ENCODE peak calls at places on chromosomes 12 and 14, in four cellular contexts. W, P, I and Q are unnamed samples.

GRCh38 chr12:53805067-53805466 is 53.3 kb upstream of the CISTR start:
- DNase-seq in P (no peak), I (no peak), W (no peak), Q (no peak)

GRCh38 chr12:119592232-119592631 is 1.3 kb upstream of the TMEM233 start:
- DNase-seq in P (no peak), I (peak), W (no peak), Q (peak)

GRCh38 chr12:1769809-1770494 is 50.4 kb upstream of the LRTM2 start:
- DNase-seq in W (no peak), P (peak), I (no peak), Q (no peak)

GRCh38 chr12:45816652-45817051 is 87.1 kb downstream of the ARID2 start:
- DNase-seq in I (no peak), P (no peak), W (no peak), Q (no peak)

GRCh38 chr12:25689996-25690501 is 137.0 kb upstream of the LMNTD1 start:
- DNase-seq in W (no peak), I (no peak), P (no peak), Q (peak)

GRCh38 chr12:1845427-1845826 is 25.1 kb downstream of the LRTM2 start:
- DNase-seq in I (no peak), W (no peak), P (no peak), Q (no peak)

GRCh38 chr14:42629553-42629952 is 1022.9 kb downstream of the LRFN5 start:
- DNase-seq in P (no peak), I (no peak), W (no peak), Q (no peak)

GRCh38 chr12:78863482-78864427 is 819 bp upstream of the SYT1 start:
- DNase-seq in P (no peak), I (no peak), W (peak), Q (peak)

GRCh38 chr12:58105225-58106119 is 164.1 kb downstream of the ATP23 start:
- DNase-seq in W (no peak), I (no peak), P (no peak), Q (no peak)

GRCh38 chr14:89720741-89721315 is 233.7 kb downstream of the EFCAB11 start:
- DNase-seq in I (no peak), W (no peak), P (no peak), Q (peak)

GRCh38 chr14:66401447-66402095 is 84.6 kb upstream of the CCDC196 start:
- DNase-seq in I (no peak), W (no peak), P (peak), Q (peak)

GRCh38 chr14:101120636-101121398 is 217.3 kb upstream of the RTL1 start:
- DNase-seq in I (no peak), P (no peak), W (no peak), Q (peak)

GRCh38 chr12:105445261-105446015 is 114.9 kb downstream of the C12orf75 start:
- DNase-seq in P (peak), I (no peak), W (no peak), Q (no peak)

GRCh38 chr12:23455283-23455682 is 494.2 kb downstream of the SOX5 start:
- DNase-seq in I (no peak), W (no peak), P (no peak), Q (no peak)

GRCh38 chr12:75813066-75813465 is 218.5 kb downstream of the PHLDA1 start:
- DNase-seq in W (no peak), I (no peak), P (no peak), Q (no peak)

GRCh38 chr14:65333926-65334687 is 78.4 kb upstream of the FUT8 start:
- DNase-seq in W (peak), I (no peak), P (no peak), Q (no peak)

GRCh38 chr14:102394717-102395378 is 32.1 kb downstream of the TECPR2 start:
- DNase-seq in I (no peak), P (no peak), W (no peak), Q (no peak)

GRCh38 chr14:103542545-103543088 is 13.6 kb downstream of the TRMT61A start:
- DNase-seq in W (peak), I (no peak), P (no peak), Q (peak)

GRCh38 chr14:64646103-64646502 is 58.1 kb upstream of the PLEKHG3 start:
- DNase-seq in W (no peak), P (no peak), I (no peak), Q (no peak)

GRCh38 chr14:26917086-26917485 is 319.3 kb upstream of the NOVA1 start:
- DNase-seq in W (no peak), P (peak), I (peak), Q (peak)

GRCh38 chr12:121240484-121241202 is 30.7 kb downstream of the P2RX4 start:
- DNase-seq in W (peak), P (no peak), I (peak), Q (no peak)

GRCh38 chr12:123389560-123390351 is 5.8 kb downstream of the KMT5A start:
- DNase-seq in I (peak), P (peak), W (peak), Q (peak)

GRCh38 chr14:83470959-83471358 is 1937.3 kb upstream of the SEL1L start:
- DNase-seq in P (no peak), W (no peak), I (no peak), Q (no peak)

GRCh38 chr14:101123639-101124525 is 220.4 kb upstream of the RTL1 start:
- DNase-seq in P (no peak), W (no peak), I (no peak), Q (peak)

GRCh38 chr12:53160673-53161072 is 19.8 kb upstream of the ZNF740 start:
- DNase-seq in P (no peak), I (no peak), W (no peak), Q (no peak)

GRCh38 chr12:19893514-19893913 is 454.2 kb downstream of the AEBP2 start:
- DNase-seq in I (no peak), W (no peak), P (no peak), Q (no peak)

GRCh38 chr12:25959069-25959961 is 833 bp downstream of the RASSF8 start:
- DNase-seq in P (no peak), W (peak), I (no peak), Q (peak)

GRCh38 chr12:2054091-2055018 is 1.6 kb downstream of the CACNA1C start:
- DNase-seq in W (no peak), I (no peak), P (no peak), Q (peak)

DNA sequence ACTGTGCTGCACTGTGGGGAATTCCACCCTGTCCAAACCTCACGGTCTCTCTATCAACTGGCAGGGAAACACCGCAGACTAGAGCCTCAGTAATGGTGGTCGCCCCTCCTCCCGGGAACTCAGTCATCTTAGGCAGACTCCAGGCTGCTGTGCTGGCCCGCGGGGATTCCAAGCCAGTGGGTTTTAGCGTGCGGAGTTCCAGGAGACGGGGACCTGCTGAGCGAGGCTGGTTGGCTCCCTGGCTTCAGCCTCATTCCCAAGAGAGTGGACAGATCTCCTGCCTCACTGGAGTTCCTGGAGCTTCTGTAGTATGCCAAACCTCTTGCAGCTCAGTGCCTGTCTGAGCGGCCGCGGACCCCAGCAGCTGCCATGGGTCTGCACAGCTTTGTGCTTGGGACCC is 455.6 kb downstream of the CCDC91 start:
- DNase-seq in W (peak), P (no peak), I (no peak), Q (no peak)
- TF ChIP-seq FOXJ3 in W (no peak), P (no peak), I (no peak), Q (no peak)

DNA sequence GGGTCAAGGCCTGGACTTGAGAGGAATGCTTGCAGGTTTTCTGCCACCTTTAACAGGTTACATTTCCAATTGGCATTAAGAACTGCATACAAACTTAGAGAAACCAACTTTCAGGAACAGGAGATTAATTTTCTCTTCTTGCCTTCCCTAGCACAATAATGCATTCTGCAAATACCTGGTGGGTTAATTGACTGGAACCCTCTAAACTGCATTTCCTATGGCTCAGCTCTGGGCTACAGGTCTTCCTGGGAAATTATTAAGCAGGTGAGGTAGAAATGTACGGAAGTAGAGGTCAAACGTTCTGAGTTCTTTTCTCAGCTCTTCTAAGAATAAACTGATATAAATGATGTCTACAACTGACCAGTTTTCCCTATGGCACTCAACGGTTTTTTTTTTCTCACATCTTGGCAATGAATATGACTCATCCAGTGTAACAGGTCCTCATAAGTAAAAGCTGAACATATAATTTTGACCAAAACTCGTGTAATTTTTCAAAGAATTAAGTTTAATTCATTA is 144.9 kb upstream of the PELI2 start:
- DNase-seq in W (no peak), P (no peak), I (no peak), Q (no peak)
- TF ChIP-seq FOXJ3 in W (no peak), P (no peak), I (no peak), Q (no peak)

GRCh38 chr12:3173912-3174311 is 96.7 kb downstream of the TSPAN9 start:
- DNase-seq in W (no peak), I (no peak), P (no peak), Q (no peak)

GRCh38 chr12:3171195-3171591 is 94.0 kb downstream of the TSPAN9 start:
- DNase-seq in W (no peak), I (no peak), P (peak), Q (no peak)

GRCh38 chr12:3175238-3175637 is 98.1 kb downstream of the TSPAN9 start:
- DNase-seq in I (no peak), P (no peak), W (no peak), Q (no peak)

GRCh38 chr12:3172124-3173007 is 95.2 kb downstream of the TSPAN9 start:
- DNase-seq in W (no peak), I (no peak), P (no peak), Q (peak)

GRCh38 chr12:3173008-3173553 is 95.9 kb downstream of the TSPAN9 start:
- DNase-seq in P (no peak), W (no peak), I (no peak), Q (no peak)
- TF ChIP-seq FOXJ3 in P (no peak), W (no peak), I (no peak), Q (no peak)

DNA sequence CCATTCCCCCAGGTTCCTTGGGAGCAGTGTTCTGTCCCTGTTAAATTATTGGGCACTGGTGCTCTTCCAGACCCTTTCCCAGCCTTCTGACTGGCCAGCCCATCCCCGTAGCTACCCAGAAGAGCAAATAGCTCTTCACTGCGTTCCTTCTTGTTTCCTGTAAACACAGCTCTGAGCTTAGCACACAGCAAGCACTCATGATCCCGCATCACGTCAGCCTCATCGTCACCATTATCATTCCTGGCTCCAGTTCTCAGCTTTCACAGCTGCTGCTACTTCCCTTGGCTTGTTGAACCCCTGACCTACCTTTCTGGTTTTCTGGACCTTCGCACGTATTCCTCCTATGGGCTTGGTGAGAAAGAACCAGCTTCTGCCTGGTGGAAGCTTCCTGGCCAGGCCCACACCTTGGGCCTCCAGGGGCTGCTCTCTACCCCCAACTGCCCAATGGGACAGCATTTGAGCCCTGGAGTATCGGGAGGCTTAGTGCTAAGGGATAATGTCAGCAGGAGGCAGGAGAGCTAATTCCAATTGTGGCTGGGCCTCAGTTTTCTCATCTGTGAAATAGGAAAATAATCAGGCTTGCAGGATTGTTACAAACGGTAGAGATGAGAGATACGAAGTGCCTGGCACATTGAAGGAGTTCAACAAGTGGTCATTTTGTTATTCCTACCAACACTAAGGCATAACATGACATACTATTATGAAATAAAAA is 22.6 kb upstream of the PAPOLA start:
- DNase-seq in W (no peak), I (no peak), P (peak), Q (no peak)
- TF ChIP-seq FOXJ3 in W (no peak), I (no peak), P (no peak), Q (no peak)

GRCh38 chr12:93201990-93202389 is 175.7 kb upstream of the NUDT4 start:
- DNase-seq in P (no peak), I (no peak), W (no peak), Q (no peak)

GRCh38 chr12:93204896-93205295 is 172.8 kb upstream of the NUDT4 start:
- DNase-seq in P (no peak), W (no peak), I (no peak), Q (no peak)

GRCh38 chr12:93203361-93203760 is 174.4 kb upstream of the NUDT4 start:
- DNase-seq in P (no peak), I (no peak), W (no peak), Q (no peak)

GRCh38 chr12:93200291-93200917 is 177.3 kb upstream of the NUDT4 start:
- DNase-seq in P (no peak), I (no peak), W (no peak), Q (no peak)

GRCh38 chr12:93202688-93203087 is 175.0 kb upstream of the NUDT4 start:
- DNase-seq in P (no peak), I (no peak), W (no peak), Q (no peak)
- TF ChIP-seq FOXJ3 in P (no peak), I (no peak), W (no peak), Q (no peak)

GRCh38 chr14:74856366-74856765 is 19.6 kb downstream of the PROX2 start:
- DNase-seq in W (no peak), P (no peak), I (no peak), Q (no peak)

GRCh38 chr14:74855021-74855420 is 20.9 kb downstream of the PROX2 start:
- DNase-seq in I (no peak), P (no peak), W (no peak), Q (no peak)

GRCh38 chr14:74855945-74856344 is 20.0 kb downstream of the PROX2 start:
- DNase-seq in I (no peak), P (no peak), W (no peak), Q (no peak)

GRCh38 chr14:74853581-74853980 is 22.4 kb downstream of the PROX2 start:
- DNase-seq in P (no peak), I (peak), W (no peak), Q (no peak)

GRCh38 chr14:74852922-74853530 is 22.9 kb downstream of the PROX2 start:
- DNase-seq in W (no peak), I (no peak), P (no peak), Q (no peak)
- TF ChIP-seq FOXJ3 in W (no peak), I (no peak), P (no peak), Q (no peak)

GRCh38 chr12:110046451-110047187 is 1.7 kb downstream of the C12orf76 start:
- DNase-seq in P (peak), I (peak), W (no peak), Q (no peak)

GRCh38 chr12:110037315-110037714 is 11.0 kb downstream of the C12orf76 start:
- DNase-seq in P (no peak), I (no peak), W (no peak), Q (no peak)

GRCh38 chr12:110038741-110039084 is 9.6 kb downstream of the C12orf76 start:
- DNase-seq in W (no peak), P (no peak), I (no peak), Q (no peak)

GRCh38 chr12:110039085-110039807 is 9.1 kb downstream of the C12orf76 start:
- DNase-seq in P (peak), W (no peak), I (peak), Q (no peak)

DNA sequence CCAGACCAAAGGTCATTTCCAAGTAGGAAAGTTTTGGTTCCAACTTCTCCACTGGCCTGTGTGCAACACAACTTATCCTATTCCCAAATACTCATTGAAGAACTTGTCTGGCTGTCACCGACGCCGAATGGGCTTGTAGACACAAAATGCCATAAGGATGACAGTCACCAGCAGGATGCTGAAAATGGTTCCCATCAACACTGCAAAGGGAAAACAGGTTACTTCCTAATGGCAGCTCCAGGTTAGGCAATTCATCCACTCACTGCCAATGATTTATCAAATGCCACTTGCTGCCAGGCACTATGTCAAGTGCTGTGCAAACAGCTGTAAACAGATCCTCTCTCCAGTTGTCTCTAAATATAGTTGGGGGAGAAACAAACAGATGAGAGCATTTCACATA is 6.1 kb downstream of the C12orf76 start:
- DNase-seq in W (no peak), P (peak), I (no peak), Q (no peak)
- TF ChIP-seq FOXJ3 in W (no peak), P (no peak), I (no peak), Q (no peak)

GRCh38 chr12:132872975-132873421 is 14.4 kb downstream of the CHFR start:
- DNase-seq in P (no peak), I (no peak), W (no peak), Q (no peak)
- TF ChIP-seq FOXJ3 in P (no peak), I (no peak), W (no peak), Q (no peak)